ENCODE peak calls at places on chromosomes 11 and 22, in ten cellular contexts. One of them, this sample, is unnamed.

GRCh38 chr11:76371170-76371569 is 9.8 kb downstream of the THAP12 start:
- DNase-seq in stromal cell of bone marrow: peak; percentile 51
- DNase-seq in NCI-H1436: no peak
- DNase-seq in tibial artery: no peak
- DNase-seq in stimulated activated CD4-positive, alpha-beta T cell treated with anti-CD3 and anti-CD28 coated beads, TNF-alpha, amount 100 ng/mL, for 1 hour: no peak
- DNase-seq in WTC11: no peak
- DNase-seq in NCI-H187 treated with DMSO at 0.1 percent for 48 hours: no peak
- DNase-seq in AG04450: peak; percentile 66
- DNase-seq in NCI-H460: peak; percentile 47
- DNase-seq in GM03348: peak; percentile 40
- DNase-seq in this sample: no peak

GRCh38 chr11:118436639-118437045 is 350 bp downstream of the KMT2A start:
- DNase-seq in tibial artery: peak; percentile 67
- DNase-seq in NCI-H1436: no peak
- DNase-seq in WTC11: peak; percentile 23
- DNase-seq in stromal cell of bone marrow: no peak
- DNase-seq in NCI-H187 treated with DMSO at 0.1 percent for 48 hours: no peak
- DNase-seq in NCI-H460: no peak
- DNase-seq in stimulated activated CD4-positive, alpha-beta T cell treated with anti-CD3 and anti-CD28 coated beads, TNF-alpha, amount 100 ng/mL, for 1 hour: no peak
- DNase-seq in GM03348: no peak
- DNase-seq in AG04450: no peak
- DNase-seq in this sample: peak; percentile 53

GRCh38 chr22:24153353-24153752 is 27.9 kb upstream of the SUSD2 start:
- DNase-seq in stimulated activated CD4-positive, alpha-beta T cell treated with anti-CD3 and anti-CD28 coated beads, TNF-alpha, amount 100 ng/mL, for 1 hour: peak; percentile 22
- DNase-seq in tibial artery: no peak
- DNase-seq in stromal cell of bone marrow: no peak
- DNase-seq in GM03348: no peak
- DNase-seq in WTC11: no peak
- DNase-seq in NCI-H460: no peak
- DNase-seq in AG04450: no peak
- DNase-seq in NCI-H187 treated with DMSO at 0.1 percent for 48 hours: no peak
- DNase-seq in NCI-H1436: no peak
- DNase-seq in this sample: no peak

GRCh38 chr11:110077866-110078325 is 15.3 kb upstream of the ZC3H12C start:
- DNase-seq in stromal cell of bone marrow: peak; percentile 69
- DNase-seq in NCI-H460: no peak
- DNase-seq in tibial artery: no peak
- DNase-seq in AG04450: no peak
- DNase-seq in stimulated activated CD4-positive, alpha-beta T cell treated with anti-CD3 and anti-CD28 coated beads, TNF-alpha, amount 100 ng/mL, for 1 hour: no peak
- DNase-seq in NCI-H187 treated with DMSO at 0.1 percent for 48 hours: no peak
- DNase-seq in NCI-H1436: no peak
- DNase-seq in GM03348: peak; percentile 52
- DNase-seq in WTC11: no peak
- DNase-seq in this sample: peak; percentile 38

GRCh38 chr11:70460959-70461358 is 62.6 kb downstream of the CTTN start:
- DNase-seq in NCI-H460: no peak
- DNase-seq in NCI-H1436: no peak
- DNase-seq in stromal cell of bone marrow: no peak
- DNase-seq in WTC11: no peak
- DNase-seq in stimulated activated CD4-positive, alpha-beta T cell treated with anti-CD3 and anti-CD28 coated beads, TNF-alpha, amount 100 ng/mL, for 1 hour: no peak
- DNase-seq in NCI-H187 treated with DMSO at 0.1 percent for 48 hours: no peak
- DNase-seq in tibial artery: no peak
- DNase-seq in GM03348: no peak
- DNase-seq in AG04450: no peak
- DNase-seq in this sample: no peak

GRCh38 chr22:24398409-24398808 is 29.0 kb upstream of the ADORA2A start:
- DNase-seq in NCI-H460: no peak
- DNase-seq in stimulated activated CD4-positive, alpha-beta T cell treated with anti-CD3 and anti-CD28 coated beads, TNF-alpha, amount 100 ng/mL, for 1 hour: no peak
- DNase-seq in NCI-H187 treated with DMSO at 0.1 percent for 48 hours: no peak
- DNase-seq in stromal cell of bone marrow: no peak
- DNase-seq in AG04450: no peak
- DNase-seq in NCI-H1436: no peak
- DNase-seq in WTC11: no peak
- DNase-seq in tibial artery: no peak
- DNase-seq in GM03348: no peak
- DNase-seq in this sample: no peak

GRCh38 chr11:59187587-59187986 is 15.7 kb downstream of the DTX4 start:
- DNase-seq in stromal cell of bone marrow: no peak
- DNase-seq in tibial artery: no peak
- DNase-seq in WTC11: no peak
- DNase-seq in NCI-H460: no peak
- DNase-seq in NCI-H187 treated with DMSO at 0.1 percent for 48 hours: no peak
- DNase-seq in NCI-H1436: no peak
- DNase-seq in GM03348: peak; percentile 30
- DNase-seq in AG04450: peak; percentile 16
- DNase-seq in stimulated activated CD4-positive, alpha-beta T cell treated with anti-CD3 and anti-CD28 coated beads, TNF-alpha, amount 100 ng/mL, for 1 hour: no peak
- DNase-seq in this sample: no peak

GRCh38 chr11:61682093-61682732 is 2.0 kb downstream of the DAGLA start:
- DNase-seq in NCI-H187 treated with DMSO at 0.1 percent for 48 hours: no peak
- DNase-seq in stimulated activated CD4-positive, alpha-beta T cell treated with anti-CD3 and anti-CD28 coated beads, TNF-alpha, amount 100 ng/mL, for 1 hour: no peak
- DNase-seq in NCI-H460: no peak
- DNase-seq in GM03348: no peak
- DNase-seq in NCI-H1436: no peak
- DNase-seq in tibial artery: no peak
- DNase-seq in WTC11: no peak
- DNase-seq in stromal cell of bone marrow: no peak
- DNase-seq in AG04450: no peak
- DNase-seq in this sample: no peak

GRCh38 chr22:24028533-24028932 is 17.4 kb downstream of the CABIN1 start:
- DNase-seq in NCI-H460: no peak
- DNase-seq in stimulated activated CD4-positive, alpha-beta T cell treated with anti-CD3 and anti-CD28 coated beads, TNF-alpha, amount 100 ng/mL, for 1 hour: no peak
- DNase-seq in WTC11: no peak
- DNase-seq in GM03348: no peak
- DNase-seq in stromal cell of bone marrow: no peak
- DNase-seq in NCI-H1436: no peak
- DNase-seq in tibial artery: no peak
- DNase-seq in AG04450: no peak
- DNase-seq in NCI-H187 treated with DMSO at 0.1 percent for 48 hours: no peak
- DNase-seq in this sample: no peak

GRCh38 chr11:112029460-112029859 is 4.3 kb downstream of the DLAT start:
- DNase-seq in AG04450: no peak
- DNase-seq in WTC11: no peak
- DNase-seq in stromal cell of bone marrow: no peak
- DNase-seq in stimulated activated CD4-positive, alpha-beta T cell treated with anti-CD3 and anti-CD28 coated beads, TNF-alpha, amount 100 ng/mL, for 1 hour: no peak
- DNase-seq in GM03348: no peak
- DNase-seq in tibial artery: no peak
- DNase-seq in NCI-H460: no peak
- DNase-seq in NCI-H187 treated with DMSO at 0.1 percent for 48 hours: no peak
- DNase-seq in NCI-H1436: no peak
- DNase-seq in this sample: no peak

GRCh38 chr11:16173798-16174197 is 182.5 kb downstream of the SOX6 start:
- DNase-seq in NCI-H187 treated with DMSO at 0.1 percent for 48 hours: no peak
- DNase-seq in stromal cell of bone marrow: no peak
- DNase-seq in stimulated activated CD4-positive, alpha-beta T cell treated with anti-CD3 and anti-CD28 coated beads, TNF-alpha, amount 100 ng/mL, for 1 hour: no peak
- DNase-seq in tibial artery: no peak
- DNase-seq in NCI-H1436: no peak
- DNase-seq in WTC11: no peak
- DNase-seq in GM03348: no peak
- DNase-seq in NCI-H460: no peak
- DNase-seq in AG04450: no peak
- DNase-seq in this sample: no peak

GRCh38 chr22:37431366-37431765 is 4.1 kb upstream of the ELFN2 start:
- DNase-seq in stromal cell of bone marrow: no peak
- DNase-seq in AG04450: no peak
- DNase-seq in tibial artery: no peak
- DNase-seq in NCI-H1436: no peak
- DNase-seq in NCI-H460: no peak
- DNase-seq in GM03348: no peak
- DNase-seq in NCI-H187 treated with DMSO at 0.1 percent for 48 hours: no peak
- DNase-seq in WTC11: no peak
- DNase-seq in stimulated activated CD4-positive, alpha-beta T cell treated with anti-CD3 and anti-CD28 coated beads, TNF-alpha, amount 100 ng/mL, for 1 hour: no peak
- DNase-seq in this sample: no peak

GRCh38 chr11:76602431-76602861 is 68.1 kb downstream of the LRRC32 start:
- DNase-seq in NCI-H187 treated with DMSO at 0.1 percent for 48 hours: no peak
- DNase-seq in GM03348: peak; percentile 45
- DNase-seq in AG04450: no peak
- DNase-seq in stromal cell of bone marrow: no peak
- DNase-seq in stimulated activated CD4-positive, alpha-beta T cell treated with anti-CD3 and anti-CD28 coated beads, TNF-alpha, amount 100 ng/mL, for 1 hour: no peak
- DNase-seq in NCI-H1436: no peak
- DNase-seq in WTC11: no peak
- DNase-seq in tibial artery: peak; percentile 70
- DNase-seq in NCI-H460: no peak
- DNase-seq in this sample: peak; percentile 17

GRCh38 chr22:43090130-43090789 is 1.1 kb upstream of the TTLL1 start:
- DNase-seq in GM03348: peak; percentile 90
- DNase-seq in NCI-H1436: peak; percentile 44
- DNase-seq in tibial artery: no peak
- DNase-seq in NCI-H460: peak; percentile 78
- DNase-seq in stimulated activated CD4-positive, alpha-beta T cell treated with anti-CD3 and anti-CD28 coated beads, TNF-alpha, amount 100 ng/mL, for 1 hour: no peak
- DNase-seq in stromal cell of bone marrow: peak; percentile 88
- DNase-seq in AG04450: no peak
- DNase-seq in NCI-H187 treated with DMSO at 0.1 percent for 48 hours: peak; percentile 36
- DNase-seq in WTC11: no peak
- DNase-seq in this sample: peak; percentile 67

GRCh38 chr22:41762980-41763779 is 37.3 kb upstream of the CCDC134 start:
- DNase-seq in NCI-H460: no peak
- DNase-seq in GM03348: no peak
- DNase-seq in tibial artery: no peak
- DNase-seq in NCI-H1436: peak; percentile 13
- DNase-seq in AG04450: no peak
- DNase-seq in WTC11: peak; percentile 91
- DNase-seq in stromal cell of bone marrow: no peak
- DNase-seq in stimulated activated CD4-positive, alpha-beta T cell treated with anti-CD3 and anti-CD28 coated beads, TNF-alpha, amount 100 ng/mL, for 1 hour: no peak
- DNase-seq in NCI-H187 treated with DMSO at 0.1 percent for 48 hours: no peak
- DNase-seq in this sample: peak; percentile 65

GRCh38 chr11:105490333-105490732 is 119.5 kb upstream of the GRIA4 start:
- DNase-seq in NCI-H460: no peak
- DNase-seq in NCI-H187 treated with DMSO at 0.1 percent for 48 hours: no peak
- DNase-seq in NCI-H1436: no peak
- DNase-seq in tibial artery: no peak
- DNase-seq in stimulated activated CD4-positive, alpha-beta T cell treated with anti-CD3 and anti-CD28 coated beads, TNF-alpha, amount 100 ng/mL, for 1 hour: no peak
- DNase-seq in WTC11: no peak
- DNase-seq in AG04450: no peak
- DNase-seq in stromal cell of bone marrow: no peak
- DNase-seq in GM03348: no peak
- DNase-seq in this sample: no peak

GRCh38 chr11:131486937-131487336 is 116.5 kb downstream of the NTM start:
- DNase-seq in NCI-H187 treated with DMSO at 0.1 percent for 48 hours: no peak
- DNase-seq in GM03348: no peak
- DNase-seq in NCI-H460: no peak
- DNase-seq in NCI-H1436: no peak
- DNase-seq in stromal cell of bone marrow: no peak
- DNase-seq in stimulated activated CD4-positive, alpha-beta T cell treated with anti-CD3 and anti-CD28 coated beads, TNF-alpha, amount 100 ng/mL, for 1 hour: no peak
- DNase-seq in tibial artery: no peak
- DNase-seq in WTC11: no peak
- DNase-seq in AG04450: no peak
- DNase-seq in this sample: no peak

GRCh38 chr11:133988686-133989410 is 32.1 kb upstream of the IGSF9B start:
- DNase-seq in NCI-H460: no peak
- DNase-seq in stromal cell of bone marrow: no peak
- DNase-seq in WTC11: no peak
- DNase-seq in GM03348: no peak
- DNase-seq in NCI-H187 treated with DMSO at 0.1 percent for 48 hours: no peak
- DNase-seq in AG04450: no peak
- DNase-seq in tibial artery: no peak
- DNase-seq in NCI-H1436: no peak
- DNase-seq in stimulated activated CD4-positive, alpha-beta T cell treated with anti-CD3 and anti-CD28 coated beads, TNF-alpha, amount 100 ng/mL, for 1 hour: no peak
- DNase-seq in this sample: no peak

GRCh38 chr11:75386912-75387311 is 12.4 kb upstream of the RPS3 start:
- DNase-seq in NCI-H1436: no peak
- DNase-seq in tibial artery: peak; percentile 23
- DNase-seq in stimulated activated CD4-positive, alpha-beta T cell treated with anti-CD3 and anti-CD28 coated beads, TNF-alpha, amount 100 ng/mL, for 1 hour: no peak
- DNase-seq in NCI-H187 treated with DMSO at 0.1 percent for 48 hours: no peak
- DNase-seq in WTC11: no peak
- DNase-seq in AG04450: no peak
- DNase-seq in NCI-H460: no peak
- DNase-seq in stromal cell of bone marrow: no peak
- DNase-seq in GM03348: no peak
- DNase-seq in this sample: no peak

GRCh38 chr11:109898592-109898991 is 194.6 kb upstream of the ZC3H12C start:
- DNase-seq in tibial artery: no peak
- DNase-seq in NCI-H1436: no peak
- DNase-seq in AG04450: no peak
- DNase-seq in stromal cell of bone marrow: no peak
- DNase-seq in NCI-H187 treated with DMSO at 0.1 percent for 48 hours: no peak
- DNase-seq in stimulated activated CD4-positive, alpha-beta T cell treated with anti-CD3 and anti-CD28 coated beads, TNF-alpha, amount 100 ng/mL, for 1 hour: no peak
- DNase-seq in NCI-H460: no peak
- DNase-seq in GM03348: no peak
- DNase-seq in WTC11: no peak
- DNase-seq in this sample: no peak

GRCh38 chr22:46064966-46065666 is 85.2 kb upstream of the PPARA start:
- DNase-seq in AG04450: no peak
- DNase-seq in NCI-H1436: no peak
- DNase-seq in tibial artery: peak; percentile 65
- DNase-seq in GM03348: peak; percentile 14
- DNase-seq in NCI-H187 treated with DMSO at 0.1 percent for 48 hours: no peak
- DNase-seq in NCI-H460: no peak
- DNase-seq in stromal cell of bone marrow: no peak
- DNase-seq in WTC11: no peak
- DNase-seq in stimulated activated CD4-positive, alpha-beta T cell treated with anti-CD3 and anti-CD28 coated beads, TNF-alpha, amount 100 ng/mL, for 1 hour: no peak
- DNase-seq in this sample: no peak

GRCh38 chr11:19988598-19988997 is 171.7 kb downstream of the DBX1 start:
- DNase-seq in stromal cell of bone marrow: peak; percentile 63
- DNase-seq in WTC11: peak; percentile 40
- DNase-seq in GM03348: peak; percentile 85
- DNase-seq in stimulated activated CD4-positive, alpha-beta T cell treated with anti-CD3 and anti-CD28 coated beads, TNF-alpha, amount 100 ng/mL, for 1 hour: no peak
- DNase-seq in NCI-H187 treated with DMSO at 0.1 percent for 48 hours: no peak
- DNase-seq in NCI-H1436: no peak
- DNase-seq in AG04450: peak; percentile 63
- DNase-seq in tibial artery: peak; percentile 73
- DNase-seq in NCI-H460: no peak
- DNase-seq in this sample: no peak

GRCh38 chr11:36093548-36093947 is 149.7 kb downstream of the LDLRAD3 start:
- DNase-seq in AG04450: no peak
- DNase-seq in GM03348: no peak
- DNase-seq in NCI-H1436: no peak
- DNase-seq in NCI-H460: no peak
- DNase-seq in stromal cell of bone marrow: no peak
- DNase-seq in WTC11: no peak
- DNase-seq in NCI-H187 treated with DMSO at 0.1 percent for 48 hours: no peak
- DNase-seq in stimulated activated CD4-positive, alpha-beta T cell treated with anti-CD3 and anti-CD28 coated beads, TNF-alpha, amount 100 ng/mL, for 1 hour: no peak
- DNase-seq in tibial artery: no peak
- DNase-seq in this sample: no peak

GRCh38 chr11:116162541-116163230 is 610.1 kb downstream of the BUD13 start:
- DNase-seq in NCI-H1436: peak; percentile 28
- DNase-seq in tibial artery: no peak
- DNase-seq in stromal cell of bone marrow: no peak
- DNase-seq in WTC11: peak; percentile 52
- DNase-seq in NCI-H187 treated with DMSO at 0.1 percent for 48 hours: no peak
- DNase-seq in AG04450: no peak
- DNase-seq in NCI-H460: no peak
- DNase-seq in GM03348: no peak
- DNase-seq in stimulated activated CD4-positive, alpha-beta T cell treated with anti-CD3 and anti-CD28 coated beads, TNF-alpha, amount 100 ng/mL, for 1 hour: no peak
- DNase-seq in this sample: no peak

GRCh38 chr11:119315139-119316016 is 1.6 kb downstream of the MCAM start:
- DNase-seq in NCI-H460: no peak
- DNase-seq in WTC11: peak; percentile 74
- DNase-seq in stimulated activated CD4-positive, alpha-beta T cell treated with anti-CD3 and anti-CD28 coated beads, TNF-alpha, amount 100 ng/mL, for 1 hour: no peak
- DNase-seq in NCI-H187 treated with DMSO at 0.1 percent for 48 hours: no peak
- DNase-seq in AG04450: no peak
- DNase-seq in tibial artery: peak; percentile 91
- DNase-seq in NCI-H1436: no peak
- DNase-seq in stromal cell of bone marrow: no peak
- DNase-seq in GM03348: no peak
- DNase-seq in this sample: peak; percentile 63

GRCh38 chr22:17331690-17332089 is 37.6 kb upstream of the CECR2 start:
- DNase-seq in WTC11: no peak
- DNase-seq in AG04450: no peak
- DNase-seq in GM03348: no peak
- DNase-seq in stimulated activated CD4-positive, alpha-beta T cell treated with anti-CD3 and anti-CD28 coated beads, TNF-alpha, amount 100 ng/mL, for 1 hour: no peak
- DNase-seq in NCI-H1436: no peak
- DNase-seq in stromal cell of bone marrow: no peak
- DNase-seq in NCI-H460: no peak
- DNase-seq in tibial artery: no peak
- DNase-seq in NCI-H187 treated with DMSO at 0.1 percent for 48 hours: no peak
- DNase-seq in this sample: no peak

GRCh38 chr11:36530840-36531239 is 20.8 kb upstream of the TRAF6 start:
- DNase-seq in NCI-H187 treated with DMSO at 0.1 percent for 48 hours: no peak
- DNase-seq in GM03348: no peak
- DNase-seq in WTC11: no peak
- DNase-seq in NCI-H1436: no peak
- DNase-seq in NCI-H460: no peak
- DNase-seq in stimulated activated CD4-positive, alpha-beta T cell treated with anti-CD3 and anti-CD28 coated beads, TNF-alpha, amount 100 ng/mL, for 1 hour: no peak
- DNase-seq in AG04450: no peak
- DNase-seq in stromal cell of bone marrow: no peak
- DNase-seq in tibial artery: no peak
- DNase-seq in this sample: no peak

GRCh38 chr22:44314425-44315067 is 1.8 kb upstream of the SHISAL1 start:
- DNase-seq in stimulated activated CD4-positive, alpha-beta T cell treated with anti-CD3 and anti-CD28 coated beads, TNF-alpha, amount 100 ng/mL, for 1 hour: no peak
- DNase-seq in NCI-H1436: no peak
- DNase-seq in stromal cell of bone marrow: no peak
- DNase-seq in NCI-H460: no peak
- DNase-seq in WTC11: no peak
- DNase-seq in AG04450: no peak
- DNase-seq in NCI-H187 treated with DMSO at 0.1 percent for 48 hours: no peak
- DNase-seq in tibial artery: no peak
- DNase-seq in GM03348: no peak
- DNase-seq in this sample: no peak